ENCODE peak calls at places on chromosomes 12 and 14, in four cellular contexts. T is bronchial epithelial cell, P is mucosa of descending colon, C is NB4. L is an unnamed sample.

GRCh38 chr12:31005944-31006361 is 67.7 kb upstream of the DDX11 start:
- DNase-seq in T (peak), P (no peak), C (no peak), L (peak)

GRCh38 chr12:81872400-81872799 is 113.2 kb upstream of the PPFIA2 start:
- DNase-seq in T (no peak), P (no peak), C (no peak), L (no peak)

GRCh38 chr14:67285876-67286452 is 44.7 kb downstream of the PALS1 start:
- DNase-seq in T (peak), P (no peak), C (peak), L (no peak)

GRCh38 chr14:89137514-89138163 is 279.4 kb downstream of the FOXN3 start:
- DNase-seq in T (peak), P (peak), C (peak), L (peak)

GRCh38 chr12:21776242-21776641 is 1.7 kb upstream of the KCNJ8 start:
- DNase-seq in T (no peak), P (no peak), C (no peak), L (no peak)

GRCh38 chr12:113837059-113837458 is 129.1 kb downstream of the RBM19 start:
- DNase-seq in T (no peak), P (no peak), C (no peak), L (peak)

GRCh38 chr12:16606201-16606849 is 363 bp upstream of the LMO3 start:
- DNase-seq in T (no peak), P (peak), C (peak), L (no peak)

GRCh38 chr12:128850400-128850799 is 2.9 kb upstream of the GLT1D1 start:
- DNase-seq in T (no peak), P (no peak), C (no peak), L (no peak)

GRCh38 chr14:101843665-101844064 is 82.2 kb downstream of the PPP2R5C start:
- DNase-seq in T (no peak), P (peak), C (peak), L (no peak)

GRCh38 chr12:14618990-14619389 is 51.3 kb upstream of the PLBD1 start:
- DNase-seq in T (peak), P (peak), C (peak), L (no peak)

GRCh38 chr12:74538491-74539258 is 1.0 kb downstream of the ATXN7L3B start:
- DNase-seq in T (no peak), P (peak), C (peak), L (no peak)

GRCh38 chr12:12927211-12928079 is 24.5 kb downstream of the GPRC5D start:
- DNase-seq in T (peak), P (peak), C (no peak), L (no peak)

GRCh38 chr14:53900499-53900898 is 56.1 kb downstream of the BMP4 start:
- DNase-seq in T (no peak), P (peak), C (no peak), L (no peak)

GRCh38 chr12:47088021-47088944 is 8.5 kb upstream of the AMIGO2 start:
- DNase-seq in T (peak), P (no peak), C (no peak), L (no peak)

GRCh38 chr12:65335021-65335714 is 56.7 kb downstream of the MSRB3 start:
- DNase-seq in T (peak), P (peak), C (peak), L (peak)

GRCh38 chr12:52210186-52210924 is 18.5 kb upstream of the KRT80 start:
- DNase-seq in T (peak), P (no peak), C (peak), L (no peak)

GRCh38 chr12:113361574-113362370 is 3.4 kb downstream of the PLBD2 start:
- DNase-seq in T (no peak), P (no peak), C (no peak), L (no peak)

GRCh38 chr12:56213878-56214277 is 7.8 kb downstream of the RNF41 start:
- DNase-seq in T (no peak), P (no peak), C (no peak), L (no peak)

GRCh38 chr14:88910386-88910785 is 85.9 kb downstream of the TTC8 start:
- DNase-seq in T (no peak), P (no peak), C (no peak), L (no peak)

GRCh38 chr12:40469736-40470135 is 222.5 kb upstream of the CNTN1 start:
- DNase-seq in T (no peak), P (no peak), C (no peak), L (no peak)

GRCh38 chr14:37903561-37904191 is 304.0 kb upstream of the SSTR1 start:
- DNase-seq in T (peak), P (peak), C (peak), L (peak)

GRCh38 chr12:131072446-131073230 is 118.9 kb downstream of the ADGRD1 start:
- DNase-seq in T (no peak), P (no peak), C (no peak), L (no peak)

GRCh38 chr14:76203086-76204001 is 51.6 kb downstream of the GPATCH2L start:
- DNase-seq in T (peak), P (peak), C (no peak), L (peak)

GRCh38 chr14:101906645-101907044 is 57.7 kb upstream of the DYNC1H1 start:
- DNase-seq in T (no peak), P (no peak), C (no peak), L (no peak)

GRCh38 chr14:91866061-91866460 is 1.3 kb downstream of the TC2N start:
- DNase-seq in T (no peak), P (no peak), C (no peak), L (no peak)

GRCh38 chr12:25853696-25854095 is 104.8 kb upstream of the RASSF8 start:
- DNase-seq in T (no peak), P (no peak), C (no peak), L (no peak)

GRCh38 chr12:25852792-25853191 is 105.7 kb upstream of the RASSF8 start:
- DNase-seq in T (peak), P (no peak), C (no peak), L (no peak)

GRCh38 chr12:25859976-25860375 is 98.5 kb upstream of the RASSF8 start:
- DNase-seq in T (no peak), P (no peak), C (no peak), L (no peak)

GRCh38 chr12:25854991-25855390 is 103.5 kb upstream of the RASSF8 start:
- DNase-seq in T (peak), P (no peak), C (no peak), L (no peak)

DNA sequence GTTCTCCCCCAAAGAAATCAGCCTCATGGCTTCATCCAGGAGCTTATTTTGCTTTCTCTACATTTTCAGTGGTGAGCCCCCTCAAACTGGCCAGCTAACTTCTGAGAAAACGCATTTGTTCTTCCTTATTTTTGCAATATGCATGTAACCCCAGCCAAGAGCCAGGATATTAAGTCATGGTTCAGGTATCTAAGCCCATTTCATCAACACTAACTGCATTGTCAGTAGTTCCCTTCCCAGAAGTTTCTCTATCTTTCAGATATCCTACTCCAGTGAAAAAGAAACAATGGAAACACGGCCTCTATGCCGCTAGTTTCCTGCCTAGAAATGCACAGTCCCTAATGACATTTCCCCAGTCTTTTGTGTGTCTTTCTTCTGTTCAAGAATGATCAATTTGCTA is 102.8 kb upstream of the RASSF8 start:
- DNase-seq in T (no peak), P (no peak), C (no peak), L (no peak)
- TF ChIP-seq CTCF in T (no peak), P (no peak), C (no peak), L (no peak)

DNA sequence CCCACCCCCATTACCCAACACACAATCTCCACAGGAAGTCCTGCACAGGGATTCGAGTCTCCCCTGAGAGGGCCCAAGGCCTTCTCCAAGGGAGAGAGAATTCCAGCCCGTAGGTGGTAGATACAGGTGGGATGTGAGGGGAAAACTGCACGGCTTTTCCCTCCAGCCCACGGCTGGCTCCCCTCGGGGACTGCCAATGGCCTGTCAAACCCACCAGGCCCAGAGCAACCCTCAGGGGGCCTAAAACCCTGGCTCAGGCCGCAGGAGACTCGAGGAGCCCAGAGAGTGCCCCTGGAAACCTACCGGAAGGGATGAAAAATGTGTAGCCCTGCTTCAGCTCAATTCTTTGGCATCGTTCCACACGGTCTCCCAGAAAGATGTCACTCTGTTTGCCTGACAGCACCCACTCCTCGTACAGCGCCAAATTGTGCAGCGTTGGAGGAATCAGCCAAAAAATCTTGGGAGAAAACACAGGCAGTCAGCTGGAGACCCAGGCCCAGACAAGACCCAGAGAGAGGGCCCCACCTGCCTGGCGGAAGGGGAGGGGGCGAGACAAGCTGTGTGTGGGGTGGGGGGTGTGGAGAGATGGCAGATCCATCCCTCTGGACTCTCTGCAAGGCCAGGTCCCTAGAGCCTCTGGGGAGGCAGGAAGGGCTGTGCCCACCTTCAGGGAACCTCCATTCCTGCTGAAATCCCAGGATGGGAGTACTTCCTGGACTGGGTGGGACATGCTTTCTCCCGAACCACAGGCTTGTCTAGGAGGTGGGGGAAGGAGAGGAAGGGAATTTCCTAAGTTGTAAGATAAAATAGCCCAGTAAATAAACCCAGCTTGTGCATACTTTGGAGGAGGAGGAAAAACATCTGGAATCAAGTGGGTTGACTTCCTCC is 48.1 kb downstream of the KDM2B start:
- DNase-seq in T (no peak), P (no peak), C (no peak), L (no peak)
- H3K4me3 ChIP-seq in T (no peak), P (no peak), C (no peak), L (no peak)

GRCh38 chr12:29241821-29242591 is 92.9 kb downstream of the FAR2 start:
- DNase-seq in T (peak), P (peak), C (peak), L (peak)
- TF ChIP-seq CTCF in T (no peak), P (no peak), C (peak), L (no peak)

GRCh38 chr14:21509432-21510143 is 1.6 kb downstream of the METTL3 start:
- DNase-seq in T (no peak), P (no peak), C (no peak), L (no peak)
- H3K4me3 ChIP-seq in T (peak), P (no peak), C (peak), L (peak)